ENCODE peak calls at places on chromosomes 6 and 20, in seven cellular contexts. S is psoas muscle; G is NCI-H1092; L is activated effector memory CD4-positive, alpha-beta T cell treated with Interleukin-2 at 50 U/mL for 16 hours; D is GM19239; H is activated T-cell treated with anti-CD3 and anti-CD28 coated beads, Interleukin-2, amount 50 U/mL, for 4 hours; Z is HTR-8/SVneo. P is an unnamed sample.
A peak's percentile ranks its signal among the peaks of the same experiment; 100 is the strongest.

GRCh38 chr6:27836783-27837635 is 75.2 kb downstream of the OR2B2 start:
- DNase-seq in H (peak; percentile 35), G (peak; percentile 82), S (peak; percentile 54), D (no peak), Z (peak; percentile 32), L (peak; percentile 39), P (peak; percentile 89)

GRCh38 chr20:33825340-33826269 is 14.5 kb downstream of the CHMP4B start:
- DNase-seq in L (no peak), S (no peak), Z (no peak), G (no peak), H (no peak), D (no peak), P (no peak)

GRCh38 chr6:133368664-133369063 is 127.5 kb downstream of the EYA4 start:
- DNase-seq in Z (no peak), D (no peak), L (no peak), H (no peak), G (peak; percentile 18), S (peak; percentile 81), P (no peak)

GRCh38 chr6:168515376-168515775 is 74.4 kb downstream of the SMOC2 start:
- DNase-seq in H (no peak), Z (no peak), D (no peak), G (no peak), L (no peak), S (no peak), P (no peak)

GRCh38 chr6:52286798-52287432 is 2.4 kb upstream of the MCM3 start:
- DNase-seq in G (peak; percentile 20), H (peak; percentile 50), L (peak; percentile 25), Z (peak; percentile 64), S (peak; percentile 60), D (no peak), P (no peak)

GRCh38 chr20:46773680-46774079 is 64.2 kb downstream of the SLC2A10 start:
- DNase-seq in S (no peak), Z (no peak), D (no peak), L (no peak), G (no peak), H (no peak), P (no peak)

GRCh38 chr6:41970436-41970846 is 28.8 kb upstream of the CCND3 start:
- DNase-seq in Z (peak; percentile 54), D (no peak), H (peak; percentile 50), S (peak; percentile 58), G (no peak), L (no peak), P (no peak)

GRCh38 chr20:20237093-20237959 is 130.6 kb upstream of the INSM1 start:
- DNase-seq in L (no peak), S (peak; percentile 52), Z (peak; percentile 54), D (peak; percentile 58), H (no peak), G (peak; percentile 79), P (no peak)

GRCh38 chr20:22370137-22370536 is 214.2 kb downstream of the FOXA2 start:
- DNase-seq in G (no peak), H (no peak), S (no peak), L (no peak), D (no peak), Z (no peak), P (no peak)

P was measured in LNCaP clone FGC.